ENCODE peak calls at places on chromosomes 16 and 17, in ten cellular contexts. G is prostate gland, Z is esophagus muscularis mucosa, Y is esophagus squamous epithelium, V is adrenal gland, A is uterus, B is NB4, P is heart left ventricle, S is sigmoid colon, J is erythroblast. T is an unnamed sample.

GRCh38 chr17:82780195-82780594 is 28.3 kb downstream of the TBCD start:
- DNase-seq in G (no peak), Z (no peak), Y (no peak), V (no peak), A (no peak), B (no peak), P (no peak), S (no peak), J (no peak), T (no peak)

GRCh38 chr17:8393470-8394231 is 4.0 kb downstream of the RNF222 start:
- DNase-seq in G (no peak), Z (peak; percentile 82), Y (no peak), V (no peak), A (no peak), B (no peak), P (no peak), S (no peak), J (no peak), T (peak; percentile 55)

GRCh38 chr17:45261577-45262515 is at the start of gene SPATA32:
- DNase-seq in G (peak; percentile 51), Z (no peak), Y (no peak), V (peak; percentile 66), A (no peak), B (no peak), P (peak; percentile 70), S (peak; percentile 82), J (peak; percentile 51), T (no peak)

GRCh38 chr16:49514391-49514980 is 140.9 kb downstream of the C16orf78 start:
- DNase-seq in G (no peak), Z (no peak), Y (no peak), V (no peak), A (no peak), B (no peak), P (no peak), S (no peak), J (no peak), T (no peak)

GRCh38 chr17:77424585-77425344 is 284.0 kb downstream of the SEC14L1 start:
- DNase-seq in G (no peak), Z (peak; percentile 97), Y (no peak), V (peak; percentile 94), A (peak; percentile 93), B (peak; percentile 59), P (peak; percentile 95), S (peak; percentile 98), J (no peak), T (peak; percentile 58)

GRCh38 chr16:31453255-31454204 is 5.8 kb upstream of the ARMC5 start:
- DNase-seq in G (no peak), Z (no peak), Y (no peak), V (peak; percentile 64), A (no peak), B (peak; percentile 40), P (no peak), S (peak; percentile 71), J (peak; percentile 89), T (no peak)

GRCh38 chr17:58318627-58319180 is 9.9 kb downstream of the TSPOAP1 start:
- DNase-seq in G (no peak), Z (no peak), Y (no peak), V (no peak), A (peak; percentile 9), B (no peak), P (no peak), S (peak; percentile 40), J (no peak), T (no peak)

GRCh38 chr16:2904100-2904921 is 7.4 kb upstream of the FLYWCH1 start:
- DNase-seq in G (peak; percentile 80), Z (peak; percentile 97), Y (no peak), V (peak; percentile 87), A (peak; percentile 78), B (peak; percentile 90), P (peak; percentile 89), S (peak; percentile 92), J (peak; percentile 93), T (peak; percentile 84)

GRCh38 chr16:65202461-65202860 is 80.6 kb upstream of the CDH11 start:
- DNase-seq in G (no peak), Z (no peak), Y (no peak), V (no peak), A (no peak), B (no peak), P (no peak), S (no peak), J (no peak), T (no peak)

GRCh38 chr17:80790021-80790765 is 201.4 kb upstream of the CHMP6 start:
- DNase-seq in G (no peak), Z (no peak), Y (no peak), V (no peak), A (no peak), B (peak; percentile 36), P (no peak), S (no peak), J (no peak), T (no peak)

GRCh38 chr17:42286411-42287295 is 1.6 kb upstream of the STAT5A start:
- DNase-seq in G (no peak), Z (peak; percentile 92), Y (no peak), V (no peak), A (no peak), B (peak; percentile 40), P (no peak), S (peak; percentile 78), J (peak; percentile 53), T (no peak)

DNA sequence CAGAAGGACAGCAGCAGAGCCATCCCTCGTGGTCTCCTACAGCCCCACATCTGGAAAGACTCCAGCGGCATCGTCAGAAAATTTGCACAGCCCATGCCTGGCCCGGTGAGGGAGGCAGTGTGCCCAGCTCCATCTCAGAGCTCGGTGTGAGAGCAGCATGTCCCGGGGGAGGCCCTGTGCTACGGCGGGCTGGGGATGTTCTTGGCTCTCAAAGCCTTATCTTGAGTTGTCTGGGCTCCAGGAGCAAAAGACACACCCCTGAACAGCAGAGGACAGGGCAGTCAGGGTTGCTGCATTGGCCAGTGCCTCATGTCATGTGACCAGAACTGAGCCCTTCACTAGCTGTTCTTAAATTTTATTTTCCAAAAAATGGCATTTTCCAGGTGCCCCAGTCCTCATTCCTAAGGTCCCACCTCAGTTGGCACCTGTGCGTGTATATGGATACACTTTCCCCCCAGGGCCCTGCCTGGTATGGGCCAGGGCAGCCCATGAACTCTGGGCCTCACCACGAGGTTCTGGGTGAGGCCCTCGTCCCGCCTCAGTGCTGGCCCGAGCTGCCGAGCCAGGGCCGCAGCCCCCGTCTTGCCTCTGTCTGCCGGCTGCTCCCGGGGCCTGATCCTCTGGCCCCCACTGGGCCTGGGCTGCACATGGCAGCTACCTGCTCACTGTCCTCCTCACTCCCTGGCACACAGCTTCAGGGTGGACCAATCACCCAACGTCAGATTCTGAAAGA is 3.0 kb downstream of the NUDT16L1 start:
- DNase-seq in G (no peak), Z (no peak), Y (no peak), V (peak; percentile 13), A (peak; percentile 65), B (peak; percentile 8), P (peak; percentile 21), S (peak; percentile 84), J (no peak), T (no peak)
- TF ChIP-seq POLR2A in G (no peak), Z (no peak), Y (no peak), V (peak; percentile 34), A (no peak), B (no peak), P (no peak), S (no peak), J (no peak), T (no peak)

GRCh38 chr17:75130632-75131277 is 787 bp downstream of the NT5C start:
- DNase-seq in G (peak; percentile 39), Z (no peak), Y (no peak), V (peak; percentile 55), A (peak; percentile 56), B (peak; percentile 71), P (peak; percentile 48), S (peak; percentile 84), J (peak; percentile 71), T (no peak)

GRCh38 chr17:75129576-75129975 is 2.0 kb downstream of the NT5C start:
- DNase-seq in G (no peak), Z (no peak), Y (no peak), V (no peak), A (no peak), B (no peak), P (no peak), S (no peak), J (no peak), T (no peak)

GRCh38 chr17:75131278-75132017 is at the start of gene NT5C:
- DNase-seq in G (peak; percentile 76), Z (no peak), Y (no peak), V (peak; percentile 80), A (peak; percentile 80), B (peak; percentile 91), P (peak; percentile 84), S (peak; percentile 91), J (peak; percentile 86), T (peak; percentile 87)

GRCh38 chr17:75128694-75129505 is 2.6 kb downstream of the NT5C start:
- DNase-seq in G (no peak), Z (no peak), Y (no peak), V (no peak), A (no peak), B (no peak), P (no peak), S (no peak), J (no peak), T (no peak)

GRCh38 chr17:75130059-75130631 is 1.4 kb downstream of the NT5C start:
- DNase-seq in G (no peak), Z (no peak), Y (no peak), V (no peak), A (no peak), B (no peak), P (no peak), S (no peak), J (no peak), T (no peak)
- TF ChIP-seq POLR2A in G (no peak), Z (no peak), Y (no peak), V (no peak), A (no peak), B (no peak), P (no peak), S (no peak), J (no peak), T (no peak)

GRCh38 chr16:4957720-4958509 is at the start of gene SEC14L5:
- DNase-seq in G (peak; percentile 99), Z (peak; percentile 99), Y (peak; percentile 81), V (peak; percentile 98), A (peak; percentile 98), B (peak; percentile 91), P (peak; percentile 94), S (peak; percentile 98), J (peak; percentile 98), T (peak; percentile 91)
- TF ChIP-seq POLR2A in G (peak; percentile 58), Z (no peak), Y (no peak), V (no peak), A (peak; percentile 13), B (no peak), P (no peak), S (peak; percentile 60), J (no peak), T (no peak)

DNA sequence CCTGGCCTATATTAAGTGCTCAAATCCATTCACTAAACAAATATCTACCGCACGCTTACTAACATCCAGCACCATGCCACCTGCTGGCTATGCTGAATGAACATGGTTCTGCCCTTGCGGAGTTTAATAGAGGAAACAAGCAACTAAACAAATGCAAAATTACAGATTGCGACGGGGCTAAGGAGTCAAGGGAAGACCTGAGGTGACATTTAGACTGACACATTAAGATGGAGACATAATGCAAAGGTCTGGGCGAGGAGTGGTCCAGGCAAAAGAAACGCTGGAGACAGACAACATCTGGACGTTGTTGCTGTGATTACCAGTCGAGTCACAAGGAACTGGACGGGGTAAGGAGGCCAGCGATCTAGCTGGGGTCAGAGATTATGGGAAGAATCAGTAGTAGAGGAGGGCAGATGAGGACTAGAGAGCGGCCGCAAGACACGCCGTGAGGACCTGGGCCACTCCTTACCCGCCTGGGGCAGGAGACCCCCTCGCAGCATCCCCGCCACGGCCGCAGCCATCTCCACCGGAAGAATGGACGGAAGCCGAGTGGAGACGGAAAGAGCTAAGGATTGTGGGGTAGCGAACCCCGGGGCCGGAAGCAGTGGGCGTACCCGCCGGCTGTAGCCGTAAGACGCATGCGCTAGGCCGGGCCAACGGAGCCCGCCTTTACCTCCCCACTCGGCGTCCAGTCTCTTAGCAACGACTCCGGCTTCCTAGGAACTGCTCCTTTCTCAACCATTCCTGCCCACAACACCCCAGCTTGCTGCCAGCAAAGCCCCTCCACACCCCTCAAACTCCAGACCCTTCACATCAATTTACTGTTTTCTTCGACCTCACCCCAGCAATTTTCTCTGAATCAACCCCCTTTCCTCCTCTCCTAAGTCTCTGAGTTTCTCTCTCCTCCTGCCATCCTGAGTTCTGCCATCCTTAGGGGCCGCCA is at the start of the genes LRRC46 and MRPL10:
- DNase-seq in G (peak; percentile 91), Z (peak; percentile 97), Y (peak; percentile 57), V (peak; percentile 94), A (peak; percentile 92), B (peak; percentile 91), P (peak; percentile 95), S (peak; percentile 97), J (peak; percentile 95), T (peak; percentile 96)
- TF ChIP-seq POLR2A in G (peak; percentile 59), Z (peak; percentile 76), Y (no peak), V (peak; percentile 73), A (peak; percentile 85), B (peak; percentile 95), P (no peak), S (peak; percentile 84), J (peak; percentile 95), T (peak; percentile 93)

T was measured in H54.